ENCODE peak calls at places on chromosomes 6 and 20, in six cellular contexts. T is AG09309, A is mucosa of descending colon, R is mesenchymal stem cell, U is cardiac fibroblast, N is AG10803. H is an unnamed sample.

GRCh38 chr6:80543598-80544181 is 437.2 kb downstream of the BCKDHB start:
- DNase-seq in A (no peak), N (peak), R (peak), U (peak), T (peak), H (no peak)

GRCh38 chr6:146871613-146872465 is 273.1 kb downstream of the ADGB start:
- DNase-seq in N (peak), T (peak), R (no peak), U (no peak), A (no peak), H (no peak)

GRCh38 chr20:8156603-8157079 is 24.6 kb downstream of the PLCB1 start:
- DNase-seq in U (no peak), R (peak), T (no peak), A (no peak), N (peak), H (peak)

GRCh38 chr6:16494781-16495180 is 256.4 kb downstream of the GMPR start:
- DNase-seq in T (no peak), R (peak), A (no peak), N (no peak), U (no peak), H (no peak)

GRCh38 chr6:163529605-163530004 is 115.1 kb downstream of the QKI start:
- DNase-seq in T (peak), A (no peak), N (peak), U (peak), R (peak), H (no peak)

GRCh38 chr6:8829296-8829695 is 394.0 kb upstream of the SLC35B3 start:
- DNase-seq in R (no peak), T (no peak), N (no peak), A (no peak), U (no peak), H (no peak)

GRCh38 chr6:122749451-122750050 is 30.0 kb upstream of the FABP7 start:
- DNase-seq in N (peak), U (peak), T (no peak), A (no peak), R (peak), H (no peak)

GRCh38 chr6:31871068-31871659 is 7.6 kb downstream of the SLC44A4 start:
- DNase-seq in A (no peak), N (peak), T (no peak), R (no peak), U (peak), H (no peak)

GRCh38 chr20:64069614-64070243 is 6.7 kb downstream of the TCEA2 start:
- DNase-seq in T (no peak), A (no peak), N (no peak), U (no peak), R (no peak), H (no peak)

GRCh38 chr6:26235240-26235730 is 129.7 kb upstream of the BTN3A2 start:
- DNase-seq in N (no peak), U (peak), T (no peak), R (no peak), A (no peak), H (peak)

GRCh38 chr6:26234421-26235239 is 130.4 kb upstream of the BTN3A2 start:
- DNase-seq in R (peak), U (peak), N (peak), A (peak), T (no peak), H (peak)

GRCh38 chr6:26232306-26232949 is 132.6 kb upstream of the BTN3A2 start:
- DNase-seq in A (no peak), T (no peak), U (no peak), N (no peak), R (no peak), H (no peak)

GRCh38 chr6:26232950-26233607 is 131.9 kb upstream of the BTN3A2 start:
- DNase-seq in R (no peak), U (peak), A (no peak), T (no peak), N (no peak), H (peak)

GRCh38 chr6:26233608-26234420 is 131.2 kb upstream of the BTN3A2 start:
- DNase-seq in R (peak), U (peak), A (peak), N (peak), T (no peak), H (peak)
- H3K4me3 ChIP-seq in R (peak), U (peak), A (peak), N (peak), T (peak), H (peak)

GRCh38 chr6:34062815-34063214 is 83.1 kb downstream of the GRM4 start:
- DNase-seq in T (no peak), U (no peak), R (no peak), A (no peak), N (no peak), H (no peak)
- H3K4me3 ChIP-seq in T (no peak), U (no peak), R (no peak), A (no peak), N (no peak), H (no peak)

GRCh38 chr6:113556775-113557174 is 300.4 kb upstream of the MARCKS start:
- DNase-seq in N (no peak), U (no peak), A (no peak), T (no peak), R (no peak), H (no peak)

DNA sequence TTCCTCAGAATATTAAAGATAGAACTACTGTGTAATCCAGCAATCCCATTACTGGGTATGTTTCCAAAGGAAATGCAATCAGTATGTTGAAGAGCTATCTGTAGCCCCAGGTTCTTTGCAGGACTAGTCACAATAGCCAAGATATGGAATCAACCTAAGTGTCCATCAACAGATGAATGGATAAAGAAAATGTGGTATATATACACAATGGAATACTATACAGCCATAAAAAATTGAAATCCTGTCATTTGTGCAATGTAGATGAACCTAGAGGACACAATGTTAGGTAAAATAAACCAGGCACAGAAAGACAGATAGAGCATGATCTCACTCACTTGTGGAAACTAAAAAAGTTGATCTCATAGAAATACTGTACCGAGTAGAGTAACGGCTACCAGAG is 306.0 kb upstream of the MARCKS start:
- DNase-seq in U (no peak), N (no peak), T (no peak), A (no peak), R (no peak), H (no peak)
- H3K4me3 ChIP-seq in U (no peak), N (no peak), T (no peak), A (no peak), R (no peak), H (no peak)

GRCh38 chr6:6057442-6058053 is 50.8 kb upstream of the NRN1 start:
- DNase-seq in N (peak), A (no peak), T (peak), R (peak), U (peak), H (peak)
- H3K4me3 ChIP-seq in N (no peak), A (no peak), T (no peak), R (no peak), U (no peak), H (no peak)

GRCh38 chr6:99905209-99906106 is 88.6 kb downstream of the MCHR2 start:
- DNase-seq in A (no peak), N (peak), R (peak), U (peak), T (peak), H (peak)
- H3K4me3 ChIP-seq in A (no peak), N (no peak), R (no peak), U (no peak), T (no peak), H (no peak)